ENCODE peak calls at places on chromosome 14, in four cellular contexts. Z, T, M and P are unnamed samples.

GRCh38 chr14:24150993-24151392 is 3.7 kb downstream of the RNF31 start:
- DNase-seq in Z (no peak), T (no peak), M (no peak), P (no peak)

GRCh38 chr14:32469388-32470160 is 140.5 kb downstream of the AKAP6 start:
- DNase-seq in Z (no peak), T (peak; percentile 91), M (no peak), P (peak; percentile 48)

GRCh38 chr14:67172520-67172919 is 16.7 kb upstream of the GARIN2 start:
- DNase-seq in Z (no peak), T (no peak), M (no peak), P (no peak)

GRCh38 chr14:92748259-92749016 is at the start of gene LGMN:
- DNase-seq in Z (peak; percentile 97), T (peak; percentile 98), M (peak; percentile 96), P (peak; percentile 90)

GRCh38 chr14:50821471-50822464 is 9.2 kb downstream of the NIN start:
- DNase-seq in Z (no peak), T (no peak), M (no peak), P (no peak)

GRCh38 chr14:77071938-77072388 is 26.1 kb upstream of the CIPC start:
- DNase-seq in Z (no peak), T (no peak), M (no peak), P (no peak)

GRCh38 chr14:106378191-106378590 is 851.8 kb downstream of the TMEM121 start:
- DNase-seq in Z (no peak), T (no peak), M (no peak), P (no peak)

GRCh38 chr14:38217538-38217937 is 9.8 kb downstream of the SSTR1 start:
- DNase-seq in Z (no peak), T (no peak), M (no peak), P (no peak)

GRCh38 chr14:95045836-95046430 is 111.4 kb downstream of the DICER1 start:
- DNase-seq in Z (no peak), T (no peak), M (peak; percentile 13), P (no peak)

GRCh38 chr14:96623676-96624484 is 121.7 kb downstream of the PAPOLA start:
- DNase-seq in Z (no peak), T (no peak), M (no peak), P (no peak)

GRCh38 chr14:73173092-73173735 is 36.9 kb downstream of the PSEN1 start:
- DNase-seq in Z (peak; percentile 44), T (peak; percentile 37), M (no peak), P (no peak)

GRCh38 chr14:92598549-92598905 is 84.9 kb downstream of the RIN3 start:
- DNase-seq in Z (no peak), T (no peak), M (no peak), P (no peak)

GRCh38 chr14:77120771-77121743 is 20.5 kb downstream of the ZDHHC22 start:
- DNase-seq in Z (peak; percentile 68), T (peak; percentile 72), M (no peak), P (no peak)

GRCh38 chr14:101835166-101835557 is 73.7 kb downstream of the PPP2R5C start:
- DNase-seq in Z (no peak), T (no peak), M (no peak), P (no peak)

GRCh38 chr14:31966896-31967668 is 110.0 kb upstream of the ARHGAP5 start:
- DNase-seq in Z (no peak), T (peak; percentile 24), M (peak; percentile 53), P (no peak)

GRCh38 chr14:74647834-74648361 is 35.9 kb upstream of the LTBP2 start:
- DNase-seq in Z (no peak), T (no peak), M (peak; percentile 62), P (no peak)

GRCh38 chr14:102694530-102695171 is 82.6 kb upstream of the TRAF3 start:
- DNase-seq in Z (peak; percentile 70), T (peak; percentile 80), M (peak; percentile 28), P (peak; percentile 29)

GRCh38 chr14:51004801-51005526 is 60.7 kb upstream of the PYGL start:
- DNase-seq in Z (no peak), T (no peak), M (no peak), P (peak; percentile 86)

GRCh38 chr14:65491274-65491673 is 78.7 kb downstream of the FUT8 start:
- DNase-seq in Z (no peak), T (no peak), M (no peak), P (no peak)

GRCh38 chr14:63752449-63753169 is 24.7 kb upstream of the SGPP1 start:
- DNase-seq in Z (no peak), T (no peak), M (no peak), P (no peak)

GRCh38 chr14:27184371-27184901 is 586.6 kb upstream of the NOVA1 start:
- DNase-seq in Z (no peak), T (no peak), M (no peak), P (no peak)

GRCh38 chr14:59465570-59466150 is 480 bp upstream of the GPR135 start:
- DNase-seq in Z (no peak), T (no peak), M (no peak), P (no peak)

GRCh38 chr14:96811265-96811664 is 14.1 kb downstream of the VRK1 start:
- DNase-seq in Z (no peak), T (no peak), M (no peak), P (no peak)

GRCh38 chr14:99320105-99320572 is 48.1 kb upstream of the BCL11B start:
- DNase-seq in Z (peak; percentile 92), T (no peak), M (peak; percentile 14), P (no peak)

GRCh38 chr14:103881927-103882281 is 34.5 kb upstream of the PPP1R13B start:
- DNase-seq in Z (no peak), T (no peak), M (no peak), P (no peak)

GRCh38 chr14:76191297-76191696 is 39.6 kb downstream of the GPATCH2L start:
- DNase-seq in Z (no peak), T (peak; percentile 4), M (no peak), P (no peak)